ENCODE peak calls at places on chromosomes 2 and 18, in eight cellular contexts. One of them, this sample, is unnamed.

GRCh38 chr2:200442471-200442870 is 67.4 kb downstream of the KCTD18 start:
- DNase-seq in thyroid gland: no peak
- DNase-seq in A549: no peak
- DNase-seq in HepG2: no peak
- DNase-seq in breast epithelium: no peak
- DNase-seq in stomach: no peak
- DNase-seq in GM12878: no peak
- DNase-seq in uterus: no peak
- DNase-seq in this sample: no peak

GRCh38 chr2:36416370-36417165 is 61.0 kb downstream of the CRIM1 start:
- DNase-seq in breast epithelium: no peak
- DNase-seq in HepG2: no peak
- DNase-seq in thyroid gland: no peak
- DNase-seq in stomach: no peak
- DNase-seq in GM12878: no peak
- DNase-seq in uterus: peak
- DNase-seq in A549: no peak
- DNase-seq in this sample: no peak

GRCh38 chr2:53498210-53498609 is 269.4 kb upstream of the CHAC2 start:
- DNase-seq in breast epithelium: no peak
- DNase-seq in GM12878: no peak
- DNase-seq in uterus: no peak
- DNase-seq in A549: no peak
- DNase-seq in stomach: no peak
- DNase-seq in HepG2: no peak
- DNase-seq in thyroid gland: no peak
- DNase-seq in this sample: no peak

GRCh38 chr2:31859959-31860358 is 150.8 kb downstream of the MEMO1 start:
- DNase-seq in stomach: no peak
- DNase-seq in breast epithelium: no peak
- DNase-seq in uterus: no peak
- DNase-seq in GM12878: no peak
- DNase-seq in A549: no peak
- DNase-seq in thyroid gland: no peak
- DNase-seq in HepG2: no peak
- DNase-seq in this sample: no peak

GRCh38 chr2:44751754-44752479 is 189.6 kb upstream of the SIX3 start:
- DNase-seq in stomach: no peak
- DNase-seq in A549: no peak
- DNase-seq in HepG2: no peak
- DNase-seq in uterus: no peak
- DNase-seq in GM12878: no peak
- DNase-seq in thyroid gland: no peak
- DNase-seq in breast epithelium: no peak
- DNase-seq in this sample: no peak

GRCh38 chr2:5188636-5189035 is 503.5 kb upstream of the SOX11 start:
- DNase-seq in breast epithelium: no peak
- DNase-seq in thyroid gland: no peak
- DNase-seq in A549: no peak
- DNase-seq in HepG2: no peak
- DNase-seq in stomach: no peak
- DNase-seq in GM12878: no peak
- DNase-seq in uterus: no peak
- DNase-seq in this sample: no peak

GRCh38 chr2:188675391-188676011 is 298.7 kb upstream of the COL3A1 start:
- DNase-seq in breast epithelium: no peak
- DNase-seq in GM12878: no peak
- DNase-seq in uterus: no peak
- DNase-seq in thyroid gland: no peak
- DNase-seq in stomach: no peak
- DNase-seq in HepG2: no peak
- DNase-seq in A549: no peak
- DNase-seq in this sample: no peak

GRCh38 chr2:100013892-100014677 is 128.3 kb downstream of the AFF3 start:
- DNase-seq in uterus: peak
- DNase-seq in breast epithelium: no peak
- DNase-seq in A549: peak
- DNase-seq in HepG2: no peak
- DNase-seq in stomach: peak
- DNase-seq in GM12878: no peak
- DNase-seq in thyroid gland: peak
- DNase-seq in this sample: no peak

GRCh38 chr18:48806551-48807261 is 144.1 kb downstream of the SMAD7 start:
- DNase-seq in GM12878: no peak
- DNase-seq in HepG2: no peak
- DNase-seq in uterus: peak
- DNase-seq in A549: no peak
- DNase-seq in breast epithelium: peak
- DNase-seq in thyroid gland: peak
- DNase-seq in stomach: peak
- DNase-seq in this sample: peak

GRCh38 chr2:205872716-205873115 is 190.4 kb downstream of the NRP2 start:
- DNase-seq in breast epithelium: no peak
- DNase-seq in uterus: no peak
- DNase-seq in thyroid gland: no peak
- DNase-seq in stomach: no peak
- DNase-seq in GM12878: no peak
- DNase-seq in HepG2: no peak
- DNase-seq in A549: no peak
- DNase-seq in this sample: no peak

GRCh38 chr2:128623776-128624424 is 305.2 kb upstream of the HS6ST1 start:
- DNase-seq in uterus: no peak
- DNase-seq in HepG2: no peak
- DNase-seq in A549: no peak
- DNase-seq in stomach: no peak
- DNase-seq in GM12878: peak
- DNase-seq in breast epithelium: no peak
- DNase-seq in thyroid gland: no peak
- DNase-seq in this sample: peak

GRCh38 chr18:43486462-43486861 is 209.2 kb upstream of the SYT4 start:
- DNase-seq in stomach: peak
- DNase-seq in thyroid gland: peak
- DNase-seq in A549: peak
- DNase-seq in HepG2: no peak
- DNase-seq in GM12878: no peak
- DNase-seq in uterus: no peak
- DNase-seq in breast epithelium: no peak
- DNase-seq in this sample: no peak

DNA sequence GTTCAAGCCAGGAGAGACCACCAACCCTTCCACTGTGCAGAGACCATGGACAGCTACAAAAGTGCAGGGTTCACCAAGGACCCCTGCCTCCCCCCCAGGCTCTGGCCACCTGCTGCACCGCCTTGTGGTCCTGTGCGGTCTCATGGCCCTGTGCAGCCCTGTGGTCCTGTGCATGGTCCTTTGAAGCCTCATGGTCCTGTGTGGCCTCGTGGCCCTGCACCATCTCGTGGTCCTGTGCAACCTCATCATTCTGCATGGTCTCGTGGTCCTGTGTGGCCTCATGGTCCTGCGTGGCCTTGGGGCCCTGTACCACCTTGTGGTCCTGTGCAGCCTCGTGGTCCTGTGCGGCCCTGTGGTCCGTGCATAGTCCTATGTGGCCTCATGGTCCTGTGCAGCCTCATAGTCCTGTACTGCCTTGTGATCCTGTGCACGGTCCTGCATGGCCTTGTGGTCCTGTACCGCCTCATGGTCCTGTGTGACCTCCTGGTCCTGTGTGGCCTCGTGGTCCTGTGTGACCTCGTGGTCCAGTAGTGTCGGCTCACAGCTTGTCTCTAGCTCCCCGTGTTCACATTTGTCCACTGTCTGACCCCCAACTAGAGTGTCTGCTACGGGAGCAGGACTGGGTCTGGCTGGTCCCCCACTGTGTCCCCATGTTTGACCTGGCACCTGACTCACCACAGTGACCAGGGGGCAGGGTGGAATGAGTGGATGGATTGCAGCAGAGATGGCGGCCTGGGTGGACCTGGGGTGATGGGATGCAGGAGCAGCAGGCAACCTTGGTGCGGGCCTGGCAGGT is 20.0 kb upstream of the OTOS start:
- DNase-seq in GM12878: no peak
- DNase-seq in stomach: no peak
- DNase-seq in thyroid gland: no peak
- DNase-seq in A549: no peak
- DNase-seq in HepG2: no peak
- DNase-seq in breast epithelium: no peak
- DNase-seq in uterus: no peak
- DNase-seq in this sample: no peak
- H3K27ac ChIP-seq in GM12878: no peak
- H3K27ac ChIP-seq in stomach: no peak
- H3K27ac ChIP-seq in thyroid gland: no peak
- H3K27ac ChIP-seq in A549: no peak
- H3K27ac ChIP-seq in HepG2: no peak
- H3K27ac ChIP-seq in breast epithelium: no peak
- H3K27ac ChIP-seq in uterus: no peak
- H3K27ac ChIP-seq in this sample: no peak

GRCh38 chr2:98727369-98727749 is 3.6 kb downstream of the MGAT4A start:
- DNase-seq in uterus: no peak
- DNase-seq in thyroid gland: peak
- DNase-seq in breast epithelium: no peak
- DNase-seq in HepG2: no peak
- DNase-seq in A549: no peak
- DNase-seq in stomach: no peak
- DNase-seq in GM12878: no peak
- DNase-seq in this sample: no peak

GRCh38 chr2:98726735-98727368 is 4.1 kb downstream of the MGAT4A start:
- DNase-seq in GM12878: no peak
- DNase-seq in thyroid gland: no peak
- DNase-seq in stomach: no peak
- DNase-seq in uterus: no peak
- DNase-seq in HepG2: no peak
- DNase-seq in A549: no peak
- DNase-seq in breast epithelium: no peak
- DNase-seq in this sample: no peak

GRCh38 chr2:98726172-98726725 is 4.7 kb downstream of the MGAT4A start:
- DNase-seq in GM12878: no peak
- DNase-seq in breast epithelium: no peak
- DNase-seq in uterus: no peak
- DNase-seq in stomach: no peak
- DNase-seq in HepG2: no peak
- DNase-seq in thyroid gland: no peak
- DNase-seq in A549: no peak
- DNase-seq in this sample: no peak

GRCh38 chr2:98729652-98730051 is 1.3 kb downstream of the MGAT4A start:
- DNase-seq in GM12878: no peak
- DNase-seq in stomach: no peak
- DNase-seq in thyroid gland: no peak
- DNase-seq in HepG2: no peak
- DNase-seq in breast epithelium: no peak
- DNase-seq in uterus: no peak
- DNase-seq in A549: no peak
- DNase-seq in this sample: no peak

GRCh38 chr2:98727758-98728718 is 2.9 kb downstream of the MGAT4A start:
- DNase-seq in HepG2: peak
- DNase-seq in A549: no peak
- DNase-seq in GM12878: no peak
- DNase-seq in uterus: no peak
- DNase-seq in thyroid gland: no peak
- DNase-seq in stomach: no peak
- DNase-seq in breast epithelium: no peak
- DNase-seq in this sample: no peak
- TF ChIP-seq POLR2A in HepG2: no peak
- TF ChIP-seq POLR2A in A549: no peak
- TF ChIP-seq POLR2A in GM12878: no peak
- TF ChIP-seq POLR2A in uterus: no peak
- TF ChIP-seq POLR2A in thyroid gland: no peak
- TF ChIP-seq POLR2A in stomach: no peak
- TF ChIP-seq POLR2A in breast epithelium: no peak
- TF ChIP-seq POLR2A in this sample: no peak

GRCh38 chr2:175373001-175373727 is 191.7 kb upstream of the ATP5MC3 start:
- DNase-seq in stomach: no peak
- DNase-seq in HepG2: peak
- DNase-seq in thyroid gland: no peak
- DNase-seq in uterus: no peak
- DNase-seq in breast epithelium: no peak
- DNase-seq in GM12878: no peak
- DNase-seq in A549: no peak
- DNase-seq in this sample: no peak
- H3K27ac ChIP-seq in stomach: no peak
- H3K27ac ChIP-seq in HepG2: no peak
- H3K27ac ChIP-seq in thyroid gland: no peak
- H3K27ac ChIP-seq in uterus: no peak
- H3K27ac ChIP-seq in breast epithelium: no peak
- H3K27ac ChIP-seq in GM12878: no peak
- H3K27ac ChIP-seq in A549: no peak
- H3K27ac ChIP-seq in this sample: no peak

GRCh38 chr2:11090158-11090557 is 65.1 kb upstream of the SLC66A3 start:
- DNase-seq in uterus: no peak
- DNase-seq in breast epithelium: no peak
- DNase-seq in thyroid gland: no peak
- DNase-seq in HepG2: no peak
- DNase-seq in stomach: no peak
- DNase-seq in A549: no peak
- DNase-seq in GM12878: no peak
- DNase-seq in this sample: no peak
- TF ChIP-seq POLR2A in uterus: no peak
- TF ChIP-seq POLR2A in breast epithelium: no peak
- TF ChIP-seq POLR2A in thyroid gland: no peak
- TF ChIP-seq POLR2A in HepG2: no peak
- TF ChIP-seq POLR2A in stomach: no peak
- TF ChIP-seq POLR2A in A549: no peak
- TF ChIP-seq POLR2A in GM12878: no peak
- TF ChIP-seq POLR2A in this sample: no peak

DNA sequence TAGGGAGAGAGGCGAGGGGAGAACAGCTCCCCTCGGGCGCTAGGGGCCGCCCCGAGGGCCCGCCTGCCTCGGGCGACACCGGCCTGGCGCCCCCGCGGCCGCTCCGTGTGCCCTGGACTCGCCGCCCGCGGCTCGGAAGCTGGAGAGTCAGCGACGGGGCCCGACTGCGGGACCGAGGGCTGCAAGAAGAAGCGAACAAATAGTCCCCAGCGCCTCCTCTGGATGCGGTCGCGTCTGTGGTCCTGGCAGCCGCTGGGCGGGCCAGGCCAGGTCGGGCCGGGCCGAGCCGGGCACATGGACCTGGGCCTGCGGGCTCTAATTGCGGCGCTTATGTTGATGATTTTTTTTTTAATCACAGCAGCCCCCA is 270 bp upstream of the HOXD9 start:
- DNase-seq in uterus: no peak
- DNase-seq in stomach: no peak
- DNase-seq in breast epithelium: no peak
- DNase-seq in GM12878: no peak
- DNase-seq in HepG2: no peak
- DNase-seq in thyroid gland: no peak
- DNase-seq in A549: no peak
- DNase-seq in this sample: no peak
- H3K27ac ChIP-seq in uterus: peak
- H3K27ac ChIP-seq in stomach: no peak
- H3K27ac ChIP-seq in breast epithelium: peak
- H3K27ac ChIP-seq in GM12878: no peak
- H3K27ac ChIP-seq in HepG2: no peak
- H3K27ac ChIP-seq in thyroid gland: no peak
- H3K27ac ChIP-seq in A549: no peak
- H3K27ac ChIP-seq in this sample: peak